ENCODE peak calls at places on chromosomes 13 and 19, in four cellular contexts. L, P, T and Q are unnamed samples.

GRCh38 chr19:46493236-46494114 is 2.2 kb downstream of the PNMA8B start:
- DNase-seq in L (no peak), T (no peak), P (no peak), Q (no peak)

GRCh38 chr13:32225494-32225931 is 89.7 kb downstream of the ZAR1L start:
- DNase-seq in L (no peak), P (no peak), T (no peak), Q (no peak)

GRCh38 chr19:28641395-28641794 is 571.6 kb downstream of the UQCRFS1 start:
- DNase-seq in L (no peak), T (no peak), P (no peak), Q (no peak)

GRCh38 chr13:80126382-80127068 is 214.4 kb downstream of the SPRY2 start:
- DNase-seq in L (no peak), T (no peak), P (no peak), Q (no peak)

GRCh38 chr19:36963262-36963661 is 47.1 kb downstream of the ZNF568 start:
- DNase-seq in P (no peak), L (no peak), T (no peak), Q (no peak)

GRCh38 chr13:51825165-51825592 is 19.8 kb downstream of the TMEM272 start:
- DNase-seq in T (no peak), P (no peak), L (no peak), Q (no peak)

GRCh38 chr19:2180881-2181617 is 17.3 kb downstream of the DOT1L start:
- DNase-seq in L (no peak), T (no peak), P (no peak), Q (no peak)

GRCh38 chr19:49455729-49456128 is 2.7 kb downstream of the ALDH16A1 start:
- DNase-seq in T (no peak), P (no peak), L (no peak), Q (no peak)

GRCh38 chr19:30855475-30855874 is 483.3 kb downstream of the ZNF536 start:
- DNase-seq in T (no peak), P (no peak), L (no peak), Q (no peak)

GRCh38 chr13:58963321-58963720 is 1200.4 kb downstream of the DIAPH3 start:
- DNase-seq in L (no peak), P (no peak), T (no peak), Q (no peak)

GRCh38 chr19:30053558-30053957 is 111.5 kb downstream of the URI1 start:
- DNase-seq in P (no peak), L (no peak), T (no peak), Q (no peak)

GRCh38 chr19:40223135-40223822 is 3.2 kb downstream of the CCNP start:
- DNase-seq in T (no peak), L (no peak), P (no peak), Q (no peak)

GRCh38 chr13:101512650-101513049 is 60.2 kb downstream of the ITGBL1 start:
- DNase-seq in T (no peak), P (no peak), L (no peak), Q (no peak)

GRCh38 chr13:47211106-47211505 is 314.3 kb upstream of the HTR2A start:
- DNase-seq in L (no peak), T (no peak), P (no peak), Q (no peak)

GRCh38 chr13:112447306-112447705 is 71.2 kb downstream of the SPACA7 start:
- DNase-seq in P (no peak), T (no peak), L (no peak), Q (no peak)

GRCh38 chr13:65892859-65893258 is 1337.3 kb downstream of the PCDH9 start:
- DNase-seq in P (no peak), L (no peak), T (no peak), Q (no peak)

GRCh38 chr13:29524641-29525040 is 70.8 kb downstream of the SLC7A1 start:
- DNase-seq in T (no peak), P (no peak), L (no peak), Q (no peak)

GRCh38 chr19:10889880-10890279 is 18.5 kb downstream of the CARM1 start:
- DNase-seq in P (no peak), L (no peak), T (no peak), Q (no peak)

GRCh38 chr13:99218969-99219368 is 18.3 kb downstream of the UBAC2 start:
- DNase-seq in T (no peak), P (no peak), L (no peak), Q (no peak)

GRCh38 chr19:58408152-58409009 is at the start of gene ZNF584:
- DNase-seq in P (peak), L (peak), T (peak), Q (peak)

GRCh38 chr19:1882089-1882785 is 3.1 kb downstream of the ABHD17A start:
- DNase-seq in L (peak), P (no peak), T (no peak), Q (no peak)

GRCh38 chr19:58021541-58022282 is 12.1 kb upstream of the ZSCAN1 start:
- DNase-seq in P (no peak), T (no peak), L (peak), Q (no peak)

GRCh38 chr19:40921005-40921897 is 39.2 kb upstream of the CYP2A7 start:
- DNase-seq in T (no peak), L (no peak), P (no peak), Q (no peak)